ENCODE peak calls at places on chromosome 11, in seven cellular contexts. One of them, this sample, is unnamed.

GRCh38 chr11:788953-789940 is 643 bp downstream of the CEND1 start:
- DNase-seq in tibial nerve: no peak
- DNase-seq in HCT116: no peak
- DNase-seq in astrocyte of the spinal cord: no peak
- DNase-seq in HFF-Myc: no peak
- DNase-seq in brain microvascular endothelial cell: no peak
- DNase-seq in thyroid gland: no peak
- DNase-seq in this sample: no peak

GRCh38 chr11:134173296-134173695 is 50.5 kb downstream of the NCAPD3 start:
- DNase-seq in tibial nerve: no peak
- DNase-seq in HCT116: no peak
- DNase-seq in astrocyte of the spinal cord: no peak
- DNase-seq in HFF-Myc: no peak
- DNase-seq in brain microvascular endothelial cell: no peak
- DNase-seq in thyroid gland: no peak
- DNase-seq in this sample: no peak

GRCh38 chr11:8766043-8766992 is 83.7 kb downstream of the RPL27A start:
- DNase-seq in tibial nerve: no peak
- DNase-seq in HCT116: no peak
- DNase-seq in astrocyte of the spinal cord: peak
- DNase-seq in HFF-Myc: no peak
- DNase-seq in brain microvascular endothelial cell: peak
- DNase-seq in thyroid gland: peak
- DNase-seq in this sample: peak

GRCh38 chr11:126140932-126141291 is 70.5 kb downstream of the RPUSD4 start:
- DNase-seq in tibial nerve: peak
- DNase-seq in HCT116: no peak
- DNase-seq in astrocyte of the spinal cord: peak
- DNase-seq in HFF-Myc: peak
- DNase-seq in brain microvascular endothelial cell: no peak
- DNase-seq in thyroid gland: peak
- DNase-seq in this sample: peak

GRCh38 chr11:134037093-134037908 is 31.6 kb upstream of the JAM3 start:
- DNase-seq in tibial nerve: peak
- DNase-seq in HCT116: no peak
- DNase-seq in astrocyte of the spinal cord: peak
- DNase-seq in HFF-Myc: no peak
- DNase-seq in brain microvascular endothelial cell: peak
- DNase-seq in thyroid gland: peak
- DNase-seq in this sample: peak

GRCh38 chr11:35427158-35427557 is 7.8 kb upstream of the SLC1A2 start:
- DNase-seq in tibial nerve: peak
- DNase-seq in HCT116: no peak
- DNase-seq in astrocyte of the spinal cord: peak
- DNase-seq in HFF-Myc: no peak
- DNase-seq in brain microvascular endothelial cell: peak
- DNase-seq in thyroid gland: peak
- DNase-seq in this sample: no peak

GRCh38 chr11:129930306-129930705 is 34.9 kb upstream of the NFRKB start:
- DNase-seq in tibial nerve: no peak
- DNase-seq in HCT116: no peak
- DNase-seq in astrocyte of the spinal cord: no peak
- DNase-seq in HFF-Myc: no peak
- DNase-seq in brain microvascular endothelial cell: peak
- DNase-seq in thyroid gland: no peak
- DNase-seq in this sample: peak

GRCh38 chr11:36478700-36479329 is 31.3 kb downstream of the TRAF6 start:
- DNase-seq in tibial nerve: peak
- DNase-seq in HCT116: peak
- DNase-seq in astrocyte of the spinal cord: peak
- DNase-seq in HFF-Myc: peak
- DNase-seq in brain microvascular endothelial cell: peak
- DNase-seq in thyroid gland: no peak
- DNase-seq in this sample: peak

GRCh38 chr11:115613986-115614625 is 109.9 kb upstream of the CADM1 start:
- DNase-seq in tibial nerve: no peak
- DNase-seq in HCT116: no peak
- DNase-seq in astrocyte of the spinal cord: peak
- DNase-seq in HFF-Myc: peak
- DNase-seq in brain microvascular endothelial cell: peak
- DNase-seq in thyroid gland: no peak
- DNase-seq in this sample: peak

GRCh38 chr11:114059984-114060401 is 482 bp downstream of the ZBTB16 start:
- DNase-seq in tibial nerve: no peak
- DNase-seq in HCT116: no peak
- DNase-seq in astrocyte of the spinal cord: peak
- DNase-seq in HFF-Myc: no peak
- DNase-seq in brain microvascular endothelial cell: no peak
- DNase-seq in thyroid gland: no peak
- DNase-seq in this sample: peak

GRCh38 chr11:8930456-8931175 is 2.1 kb downstream of the C11orf16 start:
- DNase-seq in tibial nerve: no peak
- DNase-seq in HCT116: no peak
- DNase-seq in astrocyte of the spinal cord: no peak
- DNase-seq in HFF-Myc: no peak
- DNase-seq in brain microvascular endothelial cell: no peak
- DNase-seq in thyroid gland: no peak
- DNase-seq in this sample: no peak

GRCh38 chr11:106160494-106160893 is 83.0 kb downstream of the AASDHPPT start:
- DNase-seq in tibial nerve: no peak
- DNase-seq in HCT116: no peak
- DNase-seq in astrocyte of the spinal cord: no peak
- DNase-seq in HFF-Myc: no peak
- DNase-seq in brain microvascular endothelial cell: no peak
- DNase-seq in thyroid gland: no peak
- DNase-seq in this sample: no peak

GRCh38 chr11:65423516-65424199 is 1.1 kb downstream of the NEAT1 start:
- DNase-seq in tibial nerve: peak
- DNase-seq in HCT116: no peak
- DNase-seq in astrocyte of the spinal cord: peak
- DNase-seq in HFF-Myc: no peak
- DNase-seq in brain microvascular endothelial cell: no peak
- DNase-seq in thyroid gland: no peak
- DNase-seq in this sample: peak

GRCh38 chr11:134932761-134933160 is 520.7 kb upstream of the B3GAT1 start:
- DNase-seq in tibial nerve: no peak
- DNase-seq in HCT116: no peak
- DNase-seq in astrocyte of the spinal cord: peak
- DNase-seq in HFF-Myc: no peak
- DNase-seq in brain microvascular endothelial cell: peak
- DNase-seq in thyroid gland: peak
- DNase-seq in this sample: no peak

GRCh38 chr11:90220391-90220790 is 2.5 kb downstream of the CHORDC1 start:
- DNase-seq in tibial nerve: no peak
- DNase-seq in HCT116: no peak
- DNase-seq in astrocyte of the spinal cord: peak
- DNase-seq in HFF-Myc: no peak
- DNase-seq in brain microvascular endothelial cell: peak
- DNase-seq in thyroid gland: no peak
- DNase-seq in this sample: peak

GRCh38 chr11:117733311-117733710 is 63.7 kb downstream of the DSCAML1 start:
- DNase-seq in tibial nerve: no peak
- DNase-seq in HCT116: no peak
- DNase-seq in astrocyte of the spinal cord: no peak
- DNase-seq in HFF-Myc: no peak
- DNase-seq in brain microvascular endothelial cell: no peak
- DNase-seq in thyroid gland: no peak
- DNase-seq in this sample: no peak

GRCh38 chr11:31114437-31114836 is 255.1 kb downstream of the DCDC1 start:
- DNase-seq in tibial nerve: no peak
- DNase-seq in HCT116: no peak
- DNase-seq in astrocyte of the spinal cord: no peak
- DNase-seq in HFF-Myc: no peak
- DNase-seq in brain microvascular endothelial cell: no peak
- DNase-seq in thyroid gland: peak
- DNase-seq in this sample: no peak

GRCh38 chr11:47289856-47290255 is 19.9 kb downstream of the MADD start:
- DNase-seq in tibial nerve: no peak
- DNase-seq in HCT116: no peak
- DNase-seq in astrocyte of the spinal cord: peak
- DNase-seq in HFF-Myc: no peak
- DNase-seq in brain microvascular endothelial cell: no peak
- DNase-seq in thyroid gland: no peak
- DNase-seq in this sample: no peak

GRCh38 chr11:93904711-93905110 is 54.3 kb upstream of the VSTM5 start:
- DNase-seq in tibial nerve: no peak
- DNase-seq in HCT116: no peak
- DNase-seq in astrocyte of the spinal cord: no peak
- DNase-seq in HFF-Myc: no peak
- DNase-seq in brain microvascular endothelial cell: no peak
- DNase-seq in thyroid gland: no peak
- DNase-seq in this sample: no peak

GRCh38 chr11:93570759-93571413 is 27.7 kb upstream of the SMCO4 start:
- DNase-seq in tibial nerve: no peak
- DNase-seq in HCT116: no peak
- DNase-seq in astrocyte of the spinal cord: peak
- DNase-seq in HFF-Myc: peak
- DNase-seq in brain microvascular endothelial cell: peak
- DNase-seq in thyroid gland: peak
- DNase-seq in this sample: peak

GRCh38 chr11:46655631-46656030 is 38.3 kb downstream of the ATG13 start:
- DNase-seq in tibial nerve: no peak
- DNase-seq in HCT116: no peak
- DNase-seq in astrocyte of the spinal cord: no peak
- DNase-seq in HFF-Myc: no peak
- DNase-seq in brain microvascular endothelial cell: no peak
- DNase-seq in thyroid gland: no peak
- DNase-seq in this sample: no peak

GRCh38 chr11:118605116-118605867 is 2.1 kb upstream of the PHLDB1 start:
- DNase-seq in tibial nerve: peak
- DNase-seq in HCT116: no peak
- DNase-seq in astrocyte of the spinal cord: peak
- DNase-seq in HFF-Myc: peak
- DNase-seq in brain microvascular endothelial cell: peak
- DNase-seq in thyroid gland: no peak
- DNase-seq in this sample: no peak

GRCh38 chr11:65488273-65489058 is 10.4 kb upstream of the MALAT1 start:
- DNase-seq in tibial nerve: peak
- DNase-seq in HCT116: no peak
- DNase-seq in astrocyte of the spinal cord: peak
- DNase-seq in HFF-Myc: no peak
- DNase-seq in brain microvascular endothelial cell: peak
- DNase-seq in thyroid gland: peak
- DNase-seq in this sample: peak

GRCh38 chr11:31676280-31676982 is 134.7 kb downstream of the PAX6 start:
- DNase-seq in tibial nerve: no peak
- DNase-seq in HCT116: no peak
- DNase-seq in astrocyte of the spinal cord: no peak
- DNase-seq in HFF-Myc: no peak
- DNase-seq in brain microvascular endothelial cell: no peak
- DNase-seq in thyroid gland: no peak
- DNase-seq in this sample: no peak

GRCh38 chr11:101860694-101861371 is 54.0 kb upstream of the CEP126 start:
- DNase-seq in tibial nerve: peak
- DNase-seq in HCT116: peak
- DNase-seq in astrocyte of the spinal cord: peak
- DNase-seq in HFF-Myc: peak
- DNase-seq in brain microvascular endothelial cell: peak
- DNase-seq in thyroid gland: peak
- DNase-seq in this sample: peak

GRCh38 chr11:131678658-131679340 is 308.4 kb downstream of the NTM start:
- DNase-seq in tibial nerve: no peak
- DNase-seq in HCT116: no peak
- DNase-seq in astrocyte of the spinal cord: no peak
- DNase-seq in HFF-Myc: no peak
- DNase-seq in brain microvascular endothelial cell: no peak
- DNase-seq in thyroid gland: no peak
- DNase-seq in this sample: no peak

GRCh38 chr11:96187779-96188624 is 155.0 kb downstream of the MAML2 start:
- DNase-seq in tibial nerve: no peak
- DNase-seq in HCT116: no peak
- DNase-seq in astrocyte of the spinal cord: peak
- DNase-seq in HFF-Myc: peak
- DNase-seq in brain microvascular endothelial cell: peak
- DNase-seq in thyroid gland: no peak
- DNase-seq in this sample: peak

GRCh38 chr11:61679893-61680621 is at the start of gene DAGLA:
- DNase-seq in tibial nerve: peak
- DNase-seq in HCT116: no peak
- DNase-seq in astrocyte of the spinal cord: peak
- DNase-seq in HFF-Myc: no peak
- DNase-seq in brain microvascular endothelial cell: no peak
- DNase-seq in thyroid gland: peak
- DNase-seq in this sample: peak
- H3K4me3 ChIP-seq in tibial nerve: peak
- H3K4me3 ChIP-seq in HCT116: peak
- H3K4me3 ChIP-seq in astrocyte of the spinal cord: peak
- H3K4me3 ChIP-seq in HFF-Myc: peak
- H3K4me3 ChIP-seq in brain microvascular endothelial cell: peak
- H3K4me3 ChIP-seq in thyroid gland: peak
- H3K4me3 ChIP-seq in this sample: no peak

DNA sequence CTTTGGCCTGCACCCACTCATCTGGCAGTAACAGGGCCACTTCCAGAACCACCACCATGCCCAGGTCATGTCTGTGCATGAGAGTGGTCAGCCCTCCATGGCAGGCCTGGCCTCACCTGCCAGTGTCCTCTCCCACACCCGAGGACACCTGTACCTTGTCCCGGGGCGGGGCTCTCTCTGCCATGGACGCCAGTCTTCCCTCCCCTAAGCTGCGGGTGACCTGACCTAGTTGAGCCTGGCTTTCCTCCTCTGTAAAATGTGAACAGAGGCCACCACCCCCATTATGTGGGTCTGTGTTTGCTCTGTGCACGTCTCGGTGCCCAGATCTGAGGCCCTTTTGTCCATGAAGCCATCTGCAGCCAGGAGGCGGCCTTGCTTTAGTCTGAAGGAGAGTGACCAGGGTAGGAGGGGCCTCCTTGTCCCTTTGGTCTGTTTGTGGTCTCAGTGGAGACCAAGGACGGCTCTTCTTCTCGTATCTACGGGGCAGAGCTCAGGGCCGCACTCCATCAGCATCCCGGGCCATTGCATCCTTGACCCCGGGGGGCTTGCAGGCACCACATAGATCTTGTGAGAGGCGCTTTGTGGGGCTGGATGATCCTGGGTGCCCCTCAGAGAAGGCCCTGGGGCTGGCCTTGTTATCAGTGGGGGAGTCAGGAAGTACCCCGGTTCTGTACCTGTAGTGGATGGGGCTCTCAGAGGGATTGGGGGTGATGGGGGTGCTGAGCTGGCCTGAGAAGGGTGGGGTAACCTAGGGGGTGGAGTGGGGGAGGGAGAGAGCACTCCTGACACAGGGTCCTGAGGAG is 121.6 kb downstream of the KCNQ1 start:
- DNase-seq in tibial nerve: no peak
- DNase-seq in HCT116: no peak
- DNase-seq in astrocyte of the spinal cord: no peak
- DNase-seq in HFF-Myc: no peak
- DNase-seq in brain microvascular endothelial cell: no peak
- DNase-seq in thyroid gland: peak
- DNase-seq in this sample: no peak
- TF ChIP-seq CTCF in tibial nerve: no peak
- TF ChIP-seq CTCF in HCT116: no peak
- TF ChIP-seq CTCF in astrocyte of the spinal cord: no peak
- TF ChIP-seq CTCF in HFF-Myc: no peak
- TF ChIP-seq CTCF in brain microvascular endothelial cell: no peak
- TF ChIP-seq CTCF in thyroid gland: no peak
- TF ChIP-seq CTCF in this sample: no peak

GRCh38 chr11:1844221-1845094 is 5.7 kb downstream of the TNNI2 start:
- DNase-seq in tibial nerve: peak
- DNase-seq in HCT116: no peak
- DNase-seq in astrocyte of the spinal cord: peak
- DNase-seq in HFF-Myc: no peak
- DNase-seq in brain microvascular endothelial cell: no peak
- DNase-seq in thyroid gland: no peak
- DNase-seq in this sample: peak
- H3K4me3 ChIP-seq in tibial nerve: no peak
- H3K4me3 ChIP-seq in HCT116: no peak
- H3K4me3 ChIP-seq in astrocyte of the spinal cord: no peak
- H3K4me3 ChIP-seq in HFF-Myc: no peak
- H3K4me3 ChIP-seq in brain microvascular endothelial cell: no peak
- H3K4me3 ChIP-seq in thyroid gland: no peak
- H3K4me3 ChIP-seq in this sample: no peak

GRCh38 chr11:108117746-108118371 is 3.5 kb upstream of the ACAT1 start:
- DNase-seq in tibial nerve: no peak
- DNase-seq in HCT116: peak
- DNase-seq in astrocyte of the spinal cord: peak
- DNase-seq in HFF-Myc: no peak
- DNase-seq in brain microvascular endothelial cell: no peak
- DNase-seq in thyroid gland: no peak
- DNase-seq in this sample: peak
- TF ChIP-seq CTCF in tibial nerve: peak
- TF ChIP-seq CTCF in HCT116: peak
- TF ChIP-seq CTCF in astrocyte of the spinal cord: peak
- TF ChIP-seq CTCF in HFF-Myc: peak
- TF ChIP-seq CTCF in brain microvascular endothelial cell: peak
- TF ChIP-seq CTCF in thyroid gland: peak
- TF ChIP-seq CTCF in this sample: peak